ENCODE peak calls at places on chromosomes 7 and 10, in five cellular contexts. M is HepG2, C is mesenchymal stem cell, P is GM23248, F is trophoblast cell. N is an unnamed sample.

GRCh38 chr10:10128387-10128786 is 889.3 kb upstream of the CELF2 start:
- DNase-seq in M (no peak), C (peak; percentile 72), P (no peak), F (no peak), N (peak; percentile 4)

GRCh38 chr10:73589538-73590126 is 1.5 kb downstream of the USP54 start:
- DNase-seq in M (no peak), C (peak; percentile 79), P (peak; percentile 14), F (no peak), N (peak; percentile 12)

GRCh38 chr10:108039821-108040584 is 875.5 kb upstream of the SORCS1 start:
- DNase-seq in M (no peak), C (no peak), P (no peak), F (no peak), N (no peak)

GRCh38 chr10:71435571-71436267 is 39.0 kb downstream of the CDH23 start:
- DNase-seq in M (no peak), C (no peak), P (peak; percentile 38), F (no peak), N (no peak)

GRCh38 chr10:121265320-121265719 is 332.9 kb downstream of the FGFR2 start:
- DNase-seq in M (no peak), C (no peak), P (no peak), F (no peak), N (no peak)

GRCh38 chr10:78455873-78456272 is 422.2 kb downstream of the RPS24 start:
- DNase-seq in M (no peak), C (no peak), P (no peak), F (no peak), N (no peak)

GRCh38 chr10:107129013-107129412 is 35.5 kb downstream of the SORCS1 start:
- DNase-seq in M (no peak), C (no peak), P (no peak), F (no peak), N (no peak)

GRCh38 chr10:4046722-4047354 is 261.8 kb upstream of the KLF6 start:
- DNase-seq in M (no peak), C (no peak), P (no peak), F (no peak), N (no peak)

GRCh38 chr7:129843365-129843898 is 109.3 kb downstream of the UBE2H start:
- DNase-seq in M (no peak), C (no peak), P (no peak), F (no peak), N (no peak)

GRCh38 chr10:103549349-103549685 is 55.8 kb downstream of the NEURL1 start:
- DNase-seq in M (no peak), C (no peak), P (no peak), F (no peak), N (no peak)

GRCh38 chr7:68537228-68538071 is 1060.8 kb upstream of the AUTS2 start:
- DNase-seq in M (no peak), C (no peak), P (no peak), F (no peak), N (no peak)

GRCh38 chr7:28754027-28754426 is 204.1 kb downstream of the TRIL start:
- DNase-seq in M (no peak), C (peak; percentile 50), P (peak; percentile 82), F (no peak), N (peak; percentile 70)

GRCh38 chr7:116434820-116435341 is 64.7 kb upstream of the CAV2 start:
- DNase-seq in M (no peak), C (no peak), P (peak; percentile 89), F (peak; percentile 3), N (peak; percentile 96)

GRCh38 chr10:107425844-107426553 is 261.5 kb upstream of the SORCS1 start:
- DNase-seq in M (no peak), C (no peak), P (no peak), F (no peak), N (no peak)

GRCh38 chr10:52762088-52762487 is 10.5 kb downstream of the MBL2 start:
- DNase-seq in M (no peak), C (no peak), P (no peak), F (no peak), N (no peak)

GRCh38 chr7:130143334-130143732 is 61.9 kb downstream of the TMEM209 start:
- DNase-seq in M (no peak), C (no peak), P (no peak), F (no peak), N (no peak)

GRCh38 chr7:9307131-9307530 is 873.7 kb downstream of the NXPH1 start:
- DNase-seq in M (no peak), C (peak; percentile 3), P (no peak), F (no peak), N (peak; percentile 61)

GRCh38 chr7:140330128-140330527 is 68.2 kb downstream of the SLC37A3 start:
- DNase-seq in M (no peak), C (no peak), P (no peak), F (no peak), N (no peak)

GRCh38 chr7:152336754-152337368 is 98.9 kb downstream of the KMT2C start:
- DNase-seq in M (peak; percentile 53), C (peak; percentile 58), P (peak; percentile 71), F (no peak), N (peak; percentile 24)

GRCh38 chr7:120502132-120502531 is 229.2 kb downstream of the KCND2 start:
- DNase-seq in M (no peak), C (no peak), P (no peak), F (no peak), N (no peak)

GRCh38 chr10:29240991-29241660 is 47.7 kb upstream of the LYZL1 start:
- DNase-seq in M (no peak), C (no peak), P (no peak), F (no peak), N (no peak)

GRCh38 chr10:102114861-102115618 is 5.1 kb downstream of the LDB1 start:
- DNase-seq in M (peak; percentile 79), C (peak; percentile 90), P (peak; percentile 94), F (peak; percentile 78), N (peak; percentile 44)

GRCh38 chr10:120161116-120161515 is 268.6 kb downstream of the SEC23IP start:
- DNase-seq in M (no peak), C (no peak), P (peak; percentile 3), F (no peak), N (no peak)

GRCh38 chr7:83872501-83872900 is 223.6 kb upstream of the SEMA3E start:
- DNase-seq in M (no peak), C (no peak), P (no peak), F (no peak), N (no peak)

DNA sequence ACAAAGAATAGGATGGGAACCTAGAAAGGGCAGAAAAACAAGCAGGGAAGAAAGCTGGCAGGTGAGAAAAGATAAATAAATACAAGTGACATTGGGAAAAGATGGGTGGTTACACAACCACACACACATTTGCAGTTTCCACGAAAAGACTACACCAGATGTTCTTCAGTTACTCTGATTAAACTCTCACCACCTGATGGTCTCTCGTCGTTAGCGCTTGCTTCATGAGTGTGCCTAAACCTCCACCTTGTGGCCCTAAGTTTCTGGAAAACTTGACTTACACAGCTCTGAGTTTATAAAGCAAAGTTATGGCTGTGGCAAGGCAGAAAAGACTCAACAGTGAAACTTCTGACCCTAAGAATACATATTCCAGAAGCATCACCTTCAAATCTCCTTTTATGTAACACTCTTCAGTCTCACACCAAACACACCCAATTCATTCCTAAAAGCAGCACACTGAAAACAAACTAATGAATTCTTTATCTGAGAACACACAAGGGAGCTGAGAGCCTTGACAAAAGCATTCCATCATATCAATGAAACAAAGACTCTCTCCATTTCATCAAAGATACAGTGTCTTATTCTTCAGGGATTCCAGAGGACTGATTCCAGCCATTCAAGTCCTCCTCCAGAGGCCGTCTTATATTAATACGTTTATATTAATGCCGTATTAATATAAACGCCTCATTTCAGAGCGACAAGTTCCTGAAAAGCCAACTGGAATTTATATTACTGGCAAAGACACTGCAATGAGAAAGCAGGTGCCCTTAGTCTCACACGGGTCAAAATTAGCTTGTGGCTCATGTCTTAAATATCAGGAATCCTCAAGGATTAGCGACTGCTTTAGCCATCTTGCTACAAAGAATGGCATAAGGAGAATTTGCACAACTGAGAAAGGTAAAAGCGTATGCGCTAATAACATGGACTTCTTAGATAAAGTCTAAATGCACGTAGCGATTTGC is 77.6 kb downstream of the RNF216 start:
- DNase-seq in M (no peak), C (peak; percentile 33), P (no peak), F (no peak), N (no peak)
- H3K9ac ChIP-seq in M (no peak overlapping the region), C (peak overlapping the region; percentile 46), P (no peak overlapping the region), F (no peak overlapping the region), N (peak overlapping the region; percentile 50)

DNA sequence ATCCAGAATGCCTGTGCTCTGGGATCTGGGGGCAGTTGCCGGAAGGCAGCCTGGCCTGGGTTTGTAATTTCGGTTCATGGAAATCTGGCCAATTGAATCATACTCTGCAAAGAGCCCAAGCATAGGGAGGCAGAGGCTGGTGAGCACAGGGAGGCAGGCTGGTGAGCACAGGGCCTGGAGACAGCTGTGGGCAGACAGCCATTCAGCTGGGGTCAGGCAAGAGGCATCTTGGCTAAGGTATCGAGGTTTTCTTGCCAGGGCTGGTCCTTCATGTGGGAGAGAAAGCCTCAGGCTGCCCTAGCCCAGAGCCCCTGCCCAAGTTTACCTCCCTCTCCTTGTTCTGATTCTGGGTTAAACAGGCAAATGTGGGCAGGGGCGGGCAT is 63.7 kb upstream of the BAIAP2L1 start:
- DNase-seq in M (no peak), C (no peak), P (no peak), F (no peak), N (no peak)
- H3K27me3 ChIP-seq in M (peaks cover 1% of the 10 kb centered on the region), C (peaks cover 12% of the 10 kb centered on the region), P (peaks cover 15% of the 10 kb centered on the region), F (no peaks in the 10 kb centered on the region), N (peaks cover 2% of the 10 kb centered on the region)

DNA sequence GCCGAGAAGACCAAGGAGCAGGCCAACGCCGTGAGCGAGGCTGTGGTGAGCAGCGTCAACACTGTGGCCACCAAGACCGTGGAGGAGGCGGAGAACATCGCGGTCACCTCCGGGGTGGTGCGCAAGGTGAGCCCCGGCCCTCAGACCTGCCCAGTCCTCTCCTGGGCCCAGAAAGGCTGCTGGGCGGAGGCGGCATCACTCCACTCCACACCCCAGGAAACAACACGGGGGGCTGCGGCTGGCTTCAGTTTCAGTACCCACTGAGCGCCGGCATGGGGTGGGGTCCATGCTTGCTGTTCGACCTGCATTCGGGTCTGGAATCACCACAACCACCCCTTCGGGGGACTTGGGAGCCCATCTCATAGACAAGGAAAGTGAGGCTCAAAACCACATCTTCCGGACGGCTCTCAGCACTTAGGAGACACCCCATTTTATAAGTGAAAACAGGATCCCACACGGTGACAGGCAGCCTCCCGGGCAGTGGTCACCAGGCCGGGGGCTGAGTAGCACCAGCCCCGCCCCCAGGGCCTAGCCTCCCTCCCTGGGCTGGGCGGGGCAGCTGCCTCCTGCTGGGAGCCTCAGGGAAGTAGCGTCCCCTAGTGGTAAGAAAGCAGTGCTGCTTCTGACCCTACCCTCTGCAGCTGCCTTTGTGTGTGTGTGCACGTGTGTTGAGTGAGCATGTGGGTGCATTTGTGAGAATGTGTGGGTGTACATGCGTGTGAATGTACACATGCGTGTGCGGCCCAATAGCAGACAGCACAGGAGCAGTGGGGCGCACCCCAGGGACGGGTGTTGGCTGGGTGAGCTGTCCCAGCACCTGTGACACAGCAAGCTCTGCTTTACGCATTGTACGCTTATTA is 1.8 kb downstream of the SNCG start:
- DNase-seq in M (peak; percentile 68), C (peak; percentile 80), P (peak; percentile 84), F (peak; percentile 44), N (no peak)
- H3K9ac ChIP-seq in M (no peak overlapping the region), C (peak overlapping the region; percentile 71), P (no peak overlapping the region), F (no peak overlapping the region), N (no peak overlapping the region)

GRCh38 chr7:44309271-44310091 is 15.9 kb downstream of the CAMK2B start:
- DNase-seq in M (peak; percentile 9), C (peak; percentile 59), P (peak; percentile 88), F (peak; percentile 17), N (peak; percentile 39)

GRCh38 chr7:44311561-44312495 is 13.6 kb downstream of the CAMK2B start:
- DNase-seq in M (no peak), C (no peak), P (no peak), F (no peak), N (no peak)

GRCh38 chr7:44308741-44309270 is 16.6 kb downstream of the CAMK2B start:
- DNase-seq in M (no peak), C (no peak), P (no peak), F (no peak), N (no peak)

GRCh38 chr7:44307905-44308740 is 17.3 kb downstream of the CAMK2B start:
- DNase-seq in M (no peak), C (no peak), P (no peak), F (peak; percentile 15), N (no peak)

GRCh38 chr7:44310221-44310848 is 15.1 kb downstream of the CAMK2B start:
- DNase-seq in M (no peak), C (no peak), P (no peak), F (no peak), N (no peak)
- H3K27me3 ChIP-seq in M (peaks cover 8% of the 10 kb centered on the region), C (no peaks in the 10 kb centered on the region), P (no peaks in the 10 kb centered on the region), F (peaks cover 22% of the 10 kb centered on the region), N (peaks cover 4% of the 10 kb centered on the region)